ENCODE peak calls at places on chromosome 12, in nine cellular contexts. One of them, this sample, is unnamed.

GRCh38 chr12:104263580-104264358 is 39.8 kb upstream of the EID3 start:
- DNase-seq in psoas muscle: no peak
- DNase-seq in B cell: no peak
- DNase-seq in AG08395: peak
- DNase-seq in mesenteric fat pad: no peak
- DNase-seq in NCI-H1092: no peak
- DNase-seq in retina: no peak
- DNase-seq in smooth muscle cell of the brain vasculature: no peak
- DNase-seq in upper lobe of right lung: no peak
- DNase-seq in this sample: no peak

GRCh38 chr12:57216931-57217871 is 607 bp downstream of the NXPH4 start:
- DNase-seq in psoas muscle: no peak
- DNase-seq in B cell: no peak
- DNase-seq in AG08395: no peak
- DNase-seq in mesenteric fat pad: no peak
- DNase-seq in NCI-H1092: peak
- DNase-seq in retina: peak
- DNase-seq in smooth muscle cell of the brain vasculature: no peak
- DNase-seq in upper lobe of right lung: no peak
- DNase-seq in this sample: no peak

GRCh38 chr12:131094831-131095805 is 141.4 kb downstream of the ADGRD1 start:
- DNase-seq in psoas muscle: no peak
- DNase-seq in B cell: peak
- DNase-seq in AG08395: no peak
- DNase-seq in mesenteric fat pad: peak
- DNase-seq in NCI-H1092: no peak
- DNase-seq in retina: no peak
- DNase-seq in smooth muscle cell of the brain vasculature: no peak
- DNase-seq in upper lobe of right lung: peak
- DNase-seq in this sample: peak

GRCh38 chr12:131831635-131832041 is 3.4 kb downstream of the MMP17 start:
- DNase-seq in psoas muscle: peak
- DNase-seq in B cell: no peak
- DNase-seq in AG08395: peak
- DNase-seq in mesenteric fat pad: no peak
- DNase-seq in NCI-H1092: peak
- DNase-seq in retina: no peak
- DNase-seq in smooth muscle cell of the brain vasculature: no peak
- DNase-seq in upper lobe of right lung: no peak
- DNase-seq in this sample: no peak

GRCh38 chr12:131076277-131076676 is 122.6 kb downstream of the ADGRD1 start:
- DNase-seq in psoas muscle: no peak
- DNase-seq in B cell: no peak
- DNase-seq in AG08395: no peak
- DNase-seq in mesenteric fat pad: peak
- DNase-seq in NCI-H1092: no peak
- DNase-seq in retina: no peak
- DNase-seq in smooth muscle cell of the brain vasculature: no peak
- DNase-seq in upper lobe of right lung: peak
- DNase-seq in this sample: peak

GRCh38 chr12:88113871-88114270 is 28.0 kb downstream of the CEP290 start:
- DNase-seq in psoas muscle: no peak
- DNase-seq in B cell: no peak
- DNase-seq in AG08395: peak
- DNase-seq in mesenteric fat pad: no peak
- DNase-seq in NCI-H1092: no peak
- DNase-seq in retina: no peak
- DNase-seq in smooth muscle cell of the brain vasculature: no peak
- DNase-seq in upper lobe of right lung: no peak
- DNase-seq in this sample: no peak

GRCh38 chr12:115763376-115763775 is 514.1 kb downstream of the MED13L start:
- DNase-seq in psoas muscle: no peak
- DNase-seq in B cell: no peak
- DNase-seq in AG08395: peak
- DNase-seq in mesenteric fat pad: no peak
- DNase-seq in NCI-H1092: no peak
- DNase-seq in retina: no peak
- DNase-seq in smooth muscle cell of the brain vasculature: no peak
- DNase-seq in upper lobe of right lung: no peak
- DNase-seq in this sample: no peak

GRCh38 chr12:34604227-34604626 is 581.9 kb downstream of the ALG10 start:
- DNase-seq in psoas muscle: no peak
- DNase-seq in B cell: no peak
- DNase-seq in AG08395: no peak
- DNase-seq in mesenteric fat pad: peak
- DNase-seq in NCI-H1092: no peak
- DNase-seq in retina: no peak
- DNase-seq in smooth muscle cell of the brain vasculature: no peak
- DNase-seq in upper lobe of right lung: peak
- DNase-seq in this sample: no peak

GRCh38 chr12:54287316-54288157 is 7.0 kb downstream of the HNRNPA1 start:
- DNase-seq in psoas muscle: no peak
- DNase-seq in B cell: no peak
- DNase-seq in AG08395: no peak
- DNase-seq in mesenteric fat pad: no peak
- DNase-seq in NCI-H1092: no peak
- DNase-seq in retina: no peak
- DNase-seq in smooth muscle cell of the brain vasculature: no peak
- DNase-seq in upper lobe of right lung: no peak
- DNase-seq in this sample: no peak

GRCh38 chr12:124026755-124027745 is 54.0 kb downstream of the ZNF664 start:
- DNase-seq in psoas muscle: no peak
- DNase-seq in B cell: no peak
- DNase-seq in AG08395: peak
- DNase-seq in mesenteric fat pad: peak
- DNase-seq in NCI-H1092: no peak
- DNase-seq in retina: no peak
- DNase-seq in smooth muscle cell of the brain vasculature: no peak
- DNase-seq in upper lobe of right lung: no peak
- DNase-seq in this sample: no peak

GRCh38 chr12:122421263-122421814 is 1.1 kb downstream of the CLIP1 start:
- DNase-seq in psoas muscle: peak
- DNase-seq in B cell: peak
- DNase-seq in AG08395: peak
- DNase-seq in mesenteric fat pad: no peak
- DNase-seq in NCI-H1092: no peak
- DNase-seq in retina: no peak
- DNase-seq in smooth muscle cell of the brain vasculature: no peak
- DNase-seq in upper lobe of right lung: peak
- DNase-seq in this sample: no peak

GRCh38 chr12:52372216-52373154 is 5.2 kb upstream of the KRT85 start:
- DNase-seq in psoas muscle: peak
- DNase-seq in B cell: no peak
- DNase-seq in AG08395: peak
- DNase-seq in mesenteric fat pad: no peak
- DNase-seq in NCI-H1092: peak
- DNase-seq in retina: peak
- DNase-seq in smooth muscle cell of the brain vasculature: peak
- DNase-seq in upper lobe of right lung: peak
- DNase-seq in this sample: peak

GRCh38 chr12:66627988-66628317 is 50.9 kb downstream of the GRIP1 start:
- DNase-seq in psoas muscle: no peak
- DNase-seq in B cell: no peak
- DNase-seq in AG08395: no peak
- DNase-seq in mesenteric fat pad: no peak
- DNase-seq in NCI-H1092: no peak
- DNase-seq in retina: no peak
- DNase-seq in smooth muscle cell of the brain vasculature: no peak
- DNase-seq in upper lobe of right lung: no peak
- DNase-seq in this sample: no peak

GRCh38 chr12:76628745-76629144 is 69.2 kb upstream of the OSBPL8 start:
- DNase-seq in psoas muscle: no peak
- DNase-seq in B cell: no peak
- DNase-seq in AG08395: no peak
- DNase-seq in mesenteric fat pad: no peak
- DNase-seq in NCI-H1092: no peak
- DNase-seq in retina: no peak
- DNase-seq in smooth muscle cell of the brain vasculature: no peak
- DNase-seq in upper lobe of right lung: no peak
- DNase-seq in this sample: no peak

GRCh38 chr12:120369476-120370342 is 745 bp upstream of the MSI1 start:
- DNase-seq in psoas muscle: no peak
- DNase-seq in B cell: no peak
- DNase-seq in AG08395: no peak
- DNase-seq in mesenteric fat pad: no peak
- DNase-seq in NCI-H1092: no peak
- DNase-seq in retina: peak
- DNase-seq in smooth muscle cell of the brain vasculature: no peak
- DNase-seq in upper lobe of right lung: no peak
- DNase-seq in this sample: no peak

GRCh38 chr12:122870867-122871664 is 24.9 kb downstream of the VPS37B start:
- DNase-seq in psoas muscle: no peak
- DNase-seq in B cell: peak
- DNase-seq in AG08395: peak
- DNase-seq in mesenteric fat pad: no peak
- DNase-seq in NCI-H1092: no peak
- DNase-seq in retina: peak
- DNase-seq in smooth muscle cell of the brain vasculature: peak
- DNase-seq in upper lobe of right lung: peak
- DNase-seq in this sample: peak

GRCh38 chr12:77218278-77218677 is 152.9 kb upstream of the E2F7 start:
- DNase-seq in psoas muscle: no peak
- DNase-seq in B cell: no peak
- DNase-seq in AG08395: no peak
- DNase-seq in mesenteric fat pad: no peak
- DNase-seq in NCI-H1092: no peak
- DNase-seq in retina: no peak
- DNase-seq in smooth muscle cell of the brain vasculature: no peak
- DNase-seq in upper lobe of right lung: no peak
- DNase-seq in this sample: no peak

GRCh38 chr12:56193025-56193578 is 3.8 kb upstream of the SMARCC2 start:
- DNase-seq in psoas muscle: peak
- DNase-seq in B cell: peak
- DNase-seq in AG08395: peak
- DNase-seq in mesenteric fat pad: no peak
- DNase-seq in NCI-H1092: peak
- DNase-seq in retina: peak
- DNase-seq in smooth muscle cell of the brain vasculature: peak
- DNase-seq in upper lobe of right lung: no peak
- DNase-seq in this sample: no peak

GRCh38 chr12:57632898-57633825 is at the start of gene B4GALNT1:
- DNase-seq in psoas muscle: peak
- DNase-seq in B cell: peak
- DNase-seq in AG08395: peak
- DNase-seq in mesenteric fat pad: peak
- DNase-seq in NCI-H1092: peak
- DNase-seq in retina: peak
- DNase-seq in smooth muscle cell of the brain vasculature: no peak
- DNase-seq in upper lobe of right lung: peak
- DNase-seq in this sample: peak

GRCh38 chr12:59432057-59432456 is 163.8 kb upstream of the SLC16A7 start:
- DNase-seq in psoas muscle: no peak
- DNase-seq in B cell: no peak
- DNase-seq in AG08395: no peak
- DNase-seq in mesenteric fat pad: no peak
- DNase-seq in NCI-H1092: no peak
- DNase-seq in retina: no peak
- DNase-seq in smooth muscle cell of the brain vasculature: no peak
- DNase-seq in upper lobe of right lung: no peak
- DNase-seq in this sample: no peak

GRCh38 chr12:53224268-53224896 is 7.6 kb downstream of the RARG start:
- DNase-seq in psoas muscle: no peak
- DNase-seq in B cell: no peak
- DNase-seq in AG08395: no peak
- DNase-seq in mesenteric fat pad: no peak
- DNase-seq in NCI-H1092: no peak
- DNase-seq in retina: no peak
- DNase-seq in smooth muscle cell of the brain vasculature: no peak
- DNase-seq in upper lobe of right lung: no peak
- DNase-seq in this sample: no peak

GRCh38 chr12:50297027-50297426 is 13.7 kb upstream of the LIMA1 start:
- DNase-seq in psoas muscle: no peak
- DNase-seq in B cell: no peak
- DNase-seq in AG08395: no peak
- DNase-seq in mesenteric fat pad: no peak
- DNase-seq in NCI-H1092: no peak
- DNase-seq in retina: no peak
- DNase-seq in smooth muscle cell of the brain vasculature: no peak
- DNase-seq in upper lobe of right lung: no peak
- DNase-seq in this sample: no peak

GRCh38 chr12:127083028-127083949 is 1183.7 kb upstream of the TMEM132C start:
- DNase-seq in psoas muscle: no peak
- DNase-seq in B cell: no peak
- DNase-seq in AG08395: peak
- DNase-seq in mesenteric fat pad: no peak
- DNase-seq in NCI-H1092: peak
- DNase-seq in retina: peak
- DNase-seq in smooth muscle cell of the brain vasculature: peak
- DNase-seq in upper lobe of right lung: no peak
- DNase-seq in this sample: no peak

GRCh38 chr12:101414533-101415119 is 7.1 kb upstream of the ARL1 start:
- DNase-seq in psoas muscle: no peak
- DNase-seq in B cell: no peak
- DNase-seq in AG08395: peak
- DNase-seq in mesenteric fat pad: no peak
- DNase-seq in NCI-H1092: peak
- DNase-seq in retina: peak
- DNase-seq in smooth muscle cell of the brain vasculature: peak
- DNase-seq in upper lobe of right lung: no peak
- DNase-seq in this sample: no peak

GRCh38 chr12:102973583-102973982 is 16.1 kb downstream of the ASCL1 start:
- DNase-seq in psoas muscle: no peak
- DNase-seq in B cell: no peak
- DNase-seq in AG08395: no peak
- DNase-seq in mesenteric fat pad: no peak
- DNase-seq in NCI-H1092: no peak
- DNase-seq in retina: no peak
- DNase-seq in smooth muscle cell of the brain vasculature: no peak
- DNase-seq in upper lobe of right lung: no peak
- DNase-seq in this sample: no peak

GRCh38 chr12:6953417-6954315 is 2.5 kb downstream of the PTPN6 start:
- DNase-seq in psoas muscle: no peak
- DNase-seq in B cell: peak
- DNase-seq in AG08395: peak
- DNase-seq in mesenteric fat pad: no peak
- DNase-seq in NCI-H1092: no peak
- DNase-seq in retina: no peak
- DNase-seq in smooth muscle cell of the brain vasculature: no peak
- DNase-seq in upper lobe of right lung: peak
- DNase-seq in this sample: peak

GRCh38 chr12:67578976-67579661 is 69.4 kb upstream of the DYRK2 start:
- DNase-seq in psoas muscle: no peak
- DNase-seq in B cell: no peak
- DNase-seq in AG08395: peak
- DNase-seq in mesenteric fat pad: no peak
- DNase-seq in NCI-H1092: no peak
- DNase-seq in retina: no peak
- DNase-seq in smooth muscle cell of the brain vasculature: no peak
- DNase-seq in upper lobe of right lung: no peak
- DNase-seq in this sample: no peak

GRCh38 chr12:13505224-13505623 is 308.7 kb downstream of the EMP1 start:
- DNase-seq in psoas muscle: no peak
- DNase-seq in B cell: no peak
- DNase-seq in AG08395: no peak
- DNase-seq in mesenteric fat pad: no peak
- DNase-seq in NCI-H1092: no peak
- DNase-seq in retina: no peak
- DNase-seq in smooth muscle cell of the brain vasculature: no peak
- DNase-seq in upper lobe of right lung: no peak
- DNase-seq in this sample: no peak

GRCh38 chr12:110245278-110245868 is 35.7 kb upstream of the ATP2A2 start:
- DNase-seq in psoas muscle: no peak
- DNase-seq in B cell: peak
- DNase-seq in AG08395: no peak
- DNase-seq in mesenteric fat pad: no peak
- DNase-seq in NCI-H1092: no peak
- DNase-seq in retina: no peak
- DNase-seq in smooth muscle cell of the brain vasculature: no peak
- DNase-seq in upper lobe of right lung: peak
- DNase-seq in this sample: no peak

GRCh38 chr12:115037830-115038229 is 353.9 kb upstream of the TBX3 start:
- DNase-seq in psoas muscle: no peak
- DNase-seq in B cell: no peak
- DNase-seq in AG08395: no peak
- DNase-seq in mesenteric fat pad: no peak
- DNase-seq in NCI-H1092: no peak
- DNase-seq in retina: no peak
- DNase-seq in smooth muscle cell of the brain vasculature: no peak
- DNase-seq in upper lobe of right lung: no peak
- DNase-seq in this sample: no peak

GRCh38 chr12:64737539-64737938 is 21.7 kb downstream of the GNS start:
- DNase-seq in psoas muscle: no peak
- DNase-seq in B cell: no peak
- DNase-seq in AG08395: no peak
- DNase-seq in mesenteric fat pad: no peak
- DNase-seq in NCI-H1092: no peak
- DNase-seq in retina: no peak
- DNase-seq in smooth muscle cell of the brain vasculature: no peak
- DNase-seq in upper lobe of right lung: no peak
- DNase-seq in this sample: no peak